ENCODE peak calls at places on chromosome 19, in six cellular contexts. L is body of pancreas, W is fibroblast of mammary gland, V is GM12865, H is fibroblast of pulmonary artery, Y is heart right ventricle. K is an unnamed sample.
A peak's percentile ranks its signal among the peaks of the same experiment; 100 is the strongest.

GRCh38 chr19:55082023-55082851 is 6.6 kb downstream of the EPS8L1 start:
- DNase-seq in L (no peak), W (peak; percentile 57), V (peak; percentile 52), H (peak; percentile 58), Y (peak; percentile 47), K (no peak)

GRCh38 chr19:40621966-40622772 is 21.0 kb downstream of the LTBP4 start:
- DNase-seq in L (no peak), W (no peak), V (no peak), H (no peak), Y (no peak), K (no peak)

GRCh38 chr19:12521996-12522395 is 29.3 kb downstream of the ZNF564 start:
- DNase-seq in L (no peak), W (no peak), V (peak; percentile 26), H (no peak), Y (no peak), K (no peak)

GRCh38 chr19:10866495-10866894 is 4.9 kb upstream of the CARM1 start:
- DNase-seq in L (no peak), W (no peak), V (no peak), H (no peak), Y (no peak), K (no peak)

GRCh38 chr19:18282021-18282787 is 782 bp upstream of the JUND start:
- DNase-seq in L (no peak), W (peak; percentile 76), V (peak; percentile 68), H (no peak), Y (no peak), K (no peak)

GRCh38 chr19:10352764-10353671 is 13.6 kb upstream of the ICAM3 start:
- DNase-seq in L (peak; percentile 35), W (peak; percentile 40), V (no peak), H (no peak), Y (peak; percentile 89), K (peak; percentile 65)

GRCh38 chr19:13156968-13157882 is 7.0 kb downstream of the IER2 start:
- DNase-seq in L (peak; percentile 38), W (no peak), V (peak; percentile 57), H (no peak), Y (no peak), K (no peak)

GRCh38 chr19:55716531-55716930 is 21.7 kb downstream of the NLRP9 start:
- DNase-seq in L (no peak), W (no peak), V (no peak), H (no peak), Y (no peak), K (no peak)

GRCh38 chr19:6765738-6766356 is 1.4 kb downstream of the SH2D3A start:
- DNase-seq in L (peak; percentile 98), W (no peak), V (no peak), H (no peak), Y (no peak), K (no peak)

GRCh38 chr19:54424201-54424600 is 8.9 kb downstream of the TTYH1 start:
- DNase-seq in L (no peak), W (no peak), V (no peak), H (no peak), Y (no peak), K (no peak)

GRCh38 chr19:56670961-56671612 is 470 bp downstream of the ZNF835 start:
- DNase-seq in L (peak; percentile 24), W (no peak), V (no peak), H (no peak), Y (no peak), K (no peak)

GRCh38 chr19:19866599-19867248 is 1.0 kb downstream of the ZNF253 start:
- DNase-seq in L (no peak), W (peak; percentile 9), V (peak; percentile 75), H (peak; percentile 6), Y (peak; percentile 12), K (peak; percentile 66)

GRCh38 chr19:55352040-55352439 is 2.5 kb downstream of the COX6B2 start:
- DNase-seq in L (no peak), W (no peak), V (no peak), H (no peak), Y (no peak), K (no peak)

GRCh38 chr19:8046569-8047165 is 5.9 kb upstream of the CCL25 start:
- DNase-seq in L (no peak), W (no peak), V (peak; percentile 80), H (no peak), Y (no peak), K (no peak)

GRCh38 chr19:39413269-39413902 is 917 bp downstream of the PLEKHG2 start:
- DNase-seq in L (no peak), W (peak; percentile 65), V (peak; percentile 56), H (peak; percentile 72), Y (peak; percentile 87), K (peak; percentile 70)

GRCh38 chr19:29795461-29795860 is 16.3 kb upstream of the CCNE1 start:
- DNase-seq in L (no peak), W (no peak), V (no peak), H (no peak), Y (no peak), K (no peak)

GRCh38 chr19:5547881-5548280 is 19.9 kb downstream of the TINCR start:
- DNase-seq in L (no peak), W (peak; percentile 33), V (peak; percentile 19), H (peak; percentile 43), Y (no peak), K (peak; percentile 32)

GRCh38 chr19:42634409-42635232 is 39.9 kb upstream of the CEACAM8 start:
- DNase-seq in L (peak; percentile 57), W (peak; percentile 35), V (peak; percentile 58), H (peak; percentile 41), Y (no peak), K (peak; percentile 75)

GRCh38 chr19:6185093-6185824 is 49.8 kb downstream of the ACSBG2 start:
- DNase-seq in L (no peak), W (no peak), V (no peak), H (no peak), Y (no peak), K (no peak)

GRCh38 chr19:6156033-6156432 is 20.6 kb downstream of the ACSBG2 start:
- DNase-seq in L (no peak), W (no peak), V (no peak), H (no peak), Y (no peak), K (no peak)

GRCh38 chr19:36489920-36490415 is 607 bp upstream of the ZNF566 start:
- DNase-seq in L (peak; percentile 74), W (peak; percentile 90), V (peak; percentile 95), H (peak; percentile 96), Y (no peak), K (no peak)

GRCh38 chr19:29618871-29619270 is 12.8 kb downstream of the POP4 start:
- DNase-seq in L (no peak), W (no peak), V (no peak), H (no peak), Y (no peak), K (no peak)

GRCh38 chr19:39342647-39343305 is 555 bp downstream of the SAMD4B start:
- DNase-seq in L (peak; percentile 27), W (no peak), V (no peak), H (no peak), Y (peak; percentile 28), K (peak; percentile 18)

GRCh38 chr19:29878973-29879654 is 62.9 kb upstream of the URI1 start:
- DNase-seq in L (no peak), W (peak; percentile 65), V (no peak), H (peak; percentile 10), Y (no peak), K (no peak)

GRCh38 chr19:35066691-35067563 is 25.4 kb downstream of the HPN start:
- DNase-seq in L (peak; percentile 87), W (peak; percentile 79), V (peak; percentile 90), H (peak; percentile 84), Y (peak; percentile 79), K (peak; percentile 95)
- TF ChIP-seq CTCF in L (peak; percentile 91), W (peak; percentile 88), V (peak; percentile 87), H (peak; percentile 90), Y (peak; percentile 78), K (peak; percentile 78)

DNA sequence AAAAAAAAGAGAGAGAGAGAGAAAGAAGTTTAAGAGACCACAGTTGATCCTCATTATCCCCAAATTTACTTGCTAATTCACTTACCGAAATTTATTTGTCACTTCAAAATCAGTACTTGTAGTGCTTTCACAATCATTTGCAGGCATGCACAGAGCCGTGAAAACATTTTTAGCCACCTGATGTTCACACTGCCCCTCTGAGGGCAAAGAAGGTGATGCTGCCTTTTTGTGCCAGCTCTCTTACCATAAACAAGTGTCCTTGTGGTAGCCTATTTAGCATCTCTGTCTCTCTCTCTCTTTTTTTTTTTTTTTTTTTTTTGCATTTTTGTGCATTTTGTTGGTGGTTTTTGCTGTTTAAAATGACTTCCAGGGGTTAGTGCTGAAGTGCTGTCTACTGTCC is 24.0 kb upstream of the CASP14 start:
- DNase-seq in L (peak; percentile 37), W (no peak), V (peak; percentile 13), H (no peak), Y (no peak), K (no peak)
- TF ChIP-seq CTCF in L (peak; percentile 40), W (no peak), V (peak; percentile 34), H (no peak), Y (no peak), K (no peak)

DNA sequence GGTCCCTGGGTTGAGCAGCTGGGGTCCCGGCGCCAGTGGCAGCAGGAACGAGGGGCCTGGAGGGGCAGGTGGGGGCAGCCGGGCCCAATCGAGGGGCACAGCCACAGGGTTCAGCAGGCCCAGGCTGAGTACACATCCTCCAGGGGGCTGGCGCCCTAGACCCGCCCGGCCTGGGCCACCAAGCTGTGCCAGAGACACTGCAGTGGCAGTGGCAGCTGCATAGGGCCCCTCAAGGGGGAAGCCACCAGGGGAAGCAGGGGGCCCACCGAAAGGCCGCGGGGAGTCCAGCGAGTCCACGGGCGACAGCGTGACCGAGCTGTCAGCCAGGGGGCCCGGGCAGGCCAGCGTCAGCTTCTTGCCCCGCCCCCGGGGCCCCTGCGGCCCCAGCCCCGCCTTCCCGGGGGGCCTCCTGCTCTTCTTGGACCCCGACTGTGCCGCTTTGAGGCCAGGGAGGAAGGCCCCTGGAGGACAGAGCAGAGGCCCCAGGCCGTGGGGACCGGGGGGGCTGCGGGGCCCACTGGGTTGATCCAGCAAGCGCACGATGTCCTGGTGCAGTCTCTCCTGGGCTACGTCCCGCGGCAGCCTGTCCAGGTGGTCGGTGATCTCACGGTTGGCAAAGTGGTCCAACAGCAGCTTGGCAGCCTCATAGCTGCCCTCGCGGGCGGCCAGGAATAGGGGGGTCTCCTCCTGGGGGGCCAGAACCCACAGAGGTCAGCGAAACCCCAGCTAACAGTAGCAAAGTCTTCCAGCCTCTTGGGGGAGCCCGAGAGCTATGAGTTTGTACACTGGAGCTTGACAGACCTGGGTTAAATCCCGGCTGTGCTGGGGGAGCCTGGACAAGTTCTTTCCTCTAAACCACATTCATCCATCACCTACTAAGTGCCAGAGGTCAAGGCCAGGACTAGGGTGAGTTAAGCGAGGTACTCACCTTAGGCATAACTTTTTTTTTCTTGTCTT is 39.5 kb downstream of the NOTCH3 start:
- DNase-seq in L (no peak), W (peak; percentile 25), V (peak; percentile 67), H (peak; percentile 36), Y (no peak), K (no peak)
- TF ChIP-seq CTCF in L (no peak), W (peak; percentile 30), V (peak; percentile 71), H (peak; percentile 43), Y (no peak), K (no peak)

GRCh38 chr19:1279261-1279660 is 3.9 kb downstream of the FAM174C start:
- DNase-seq in L (no peak), W (no peak), V (no peak), H (no peak), Y (no peak), K (no peak)

GRCh38 chr19:1278713-1279112 is 3.4 kb downstream of the FAM174C start:
- DNase-seq in L (no peak), W (no peak), V (no peak), H (no peak), Y (no peak), K (no peak)

GRCh38 chr19:1276620-1277007 is 1.3 kb downstream of the FAM174C start:
- DNase-seq in L (no peak), W (no peak), V (peak; percentile 62), H (no peak), Y (no peak), K (no peak)

GRCh38 chr19:1277061-1277460 is 1.7 kb downstream of the FAM174C start:
- DNase-seq in L (no peak), W (no peak), V (no peak), H (no peak), Y (no peak), K (no peak)

GRCh38 chr19:1278074-1278473 is 2.7 kb downstream of the FAM174C start:
- DNase-seq in L (no peak), W (no peak), V (no peak), H (no peak), Y (no peak), K (no peak)
- TF ChIP-seq CTCF in L (no peak), W (no peak), V (no peak), H (no peak), Y (no peak), K (no peak)